ENCODE peak calls at places on chromosomes 11 and 22, in seven cellular contexts. L is HCT116, O is GM12878, Q is H1, H is K562, K is endothelial cell of umbilical vein, U is HepG2. B is an unnamed sample. For H3K9me3, the result is how much of the 10 kb centered on the place peaks cover.

GRCh38 chr11:118304227-118304808 is at the start of gene CD3E:
- DNase-seq in O (no peak), H (no peak), L (no peak), Q (no peak), U (no peak), K (no peak), B (no peak)

GRCh38 chr22:46286006-46286405 is 10.7 kb upstream of the GTSE1 start:
- DNase-seq in Q (no peak), U (no peak), H (no peak), O (no peak), L (no peak), K (no peak), B (no peak)

GRCh38 chr22:44622147-44622427 is 79.9 kb upstream of the PRR5 start:
- DNase-seq in H (peak), L (no peak), Q (no peak), K (no peak), O (no peak), U (no peak), B (no peak)

GRCh38 chr11:80462211-80462610 is 1021.4 kb upstream of the TENM4 start:
- DNase-seq in K (no peak), L (no peak), Q (no peak), H (no peak), U (no peak), O (no peak), B (no peak)

GRCh38 chr11:124225471-124225870 is 15.4 kb upstream of the OR8G1 start:
- DNase-seq in K (no peak), L (no peak), H (no peak), Q (no peak), U (no peak), O (no peak), B (no peak)

GRCh38 chr11:79482800-79483199 is 42.0 kb upstream of the TENM4 start:
- DNase-seq in U (no peak), O (peak), H (no peak), L (no peak), K (no peak), Q (no peak), B (no peak)

GRCh38 chr11:117849781-117850414 is 25.4 kb upstream of the FXYD2 start:
- DNase-seq in L (no peak), Q (no peak), H (no peak), O (no peak), U (no peak), K (no peak), B (no peak)

GRCh38 chr11:34266987-34267386 is 90.8 kb downstream of the ABTB2 start:
- DNase-seq in U (no peak), O (no peak), H (no peak), Q (no peak), L (no peak), K (no peak), B (no peak)

GRCh38 chr11:132639986-132640385 is 892.3 kb downstream of the OPCML start:
- DNase-seq in L (no peak), K (no peak), H (no peak), O (no peak), U (no peak), Q (no peak), B (no peak)

GRCh38 chr11:93704237-93704636 is 37.1 kb downstream of the TAF1D start:
- DNase-seq in K (no peak), Q (no peak), H (no peak), U (peak), O (no peak), L (no peak), B (no peak)

GRCh38 chr11:127994736-127995135 is 592.6 kb downstream of the ETS1 start:
- DNase-seq in L (no peak), K (no peak), Q (no peak), U (no peak), H (no peak), O (no peak), B (no peak)

GRCh38 chr22:46618667-46619066 is 1.5 kb upstream of the GRAMD4 start:
- DNase-seq in U (no peak), O (no peak), L (no peak), K (no peak), H (no peak), Q (no peak), B (no peak)

GRCh38 chr22:16586991-16587390 is 5.6 kb downstream of the CCT8L2 start:
- DNase-seq in Q (no peak), O (no peak), H (no peak), K (no peak), L (no peak), U (no peak), B (no peak)

GRCh38 chr11:75383246-75383645 is 16.1 kb upstream of the RPS3 start:
- DNase-seq in K (no peak), Q (no peak), U (no peak), L (no peak), H (no peak), O (no peak), B (no peak)

GRCh38 chr22:48894064-48894671 is 933.5 kb downstream of the BRD1 start:
- DNase-seq in H (peak), L (no peak), Q (no peak), U (no peak), O (no peak), K (no peak), B (no peak)

GRCh38 chr22:22945195-22945594 is 57.6 kb downstream of the IGLL5 start:
- DNase-seq in L (no peak), Q (no peak), H (no peak), K (no peak), O (no peak), U (no peak), B (no peak)

GRCh38 chr11:109320595-109320994 is 101.4 kb upstream of the C11orf87 start:
- DNase-seq in O (no peak), Q (no peak), H (no peak), K (peak), U (no peak), L (peak), B (no peak)

GRCh38 chr11:17786824-17787525 is 52.4 kb downstream of the KCNC1 start:
- DNase-seq in K (no peak), L (peak), H (no peak), O (no peak), U (no peak), Q (no peak), B (no peak)

GRCh38 chr22:46934746-46935491 is 172.5 kb downstream of the TBC1D22A start:
- DNase-seq in O (peak), L (peak), Q (no peak), U (peak), H (peak), K (peak), B (no peak)

DNA sequence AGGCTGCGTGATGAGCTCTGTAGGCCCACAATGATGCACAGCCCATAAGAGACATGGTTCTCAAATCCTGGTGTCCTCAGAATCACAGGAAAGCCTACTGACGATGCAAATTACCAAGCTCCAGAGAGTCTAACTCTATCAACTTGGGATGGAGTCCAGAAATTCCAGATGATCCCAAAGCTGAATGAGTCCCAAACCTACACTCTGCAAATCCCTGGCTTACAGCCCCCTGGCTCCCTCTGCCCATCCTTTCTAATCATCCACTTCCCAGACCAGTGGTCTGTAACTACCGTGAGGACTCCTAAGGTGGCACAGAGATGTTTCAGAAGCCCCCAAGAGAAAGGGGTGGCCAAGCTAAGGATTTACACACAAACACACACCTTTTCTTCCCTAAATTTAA is 13.5 kb downstream of the ARFGAP2 start:
- DNase-seq in L (no peak), Q (no peak), K (no peak), U (no peak), O (no peak), H (no peak), B (no peak)
- TF ChIP-seq POLR2AphosphoS5 in L (peak), Q (no peak), K (no peak), U (peak), O (no peak), H (peak), B (no peak)

DNA sequence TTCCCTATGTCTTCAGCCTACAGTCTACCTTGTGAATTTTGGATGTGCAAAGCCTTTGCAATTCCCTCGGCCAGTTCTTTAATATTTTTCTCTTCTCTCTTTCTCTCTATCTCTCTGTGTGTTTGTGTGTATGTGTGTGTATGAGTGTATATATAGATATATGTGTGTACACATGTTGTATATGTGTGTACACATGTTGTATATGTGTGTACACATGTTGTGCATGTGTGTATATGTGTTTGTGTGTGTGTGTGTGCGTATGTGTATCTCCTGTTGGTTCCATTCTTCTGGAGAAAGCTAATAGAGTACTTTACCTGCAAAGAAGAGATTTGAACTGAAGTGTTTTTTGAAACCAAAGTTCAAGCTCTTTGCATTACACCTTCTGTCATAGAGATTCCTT is 155.0 kb downstream of the LUZP2 start:
- DNase-seq in H (no peak), K (no peak), U (no peak), O (no peak), L (no peak), Q (no peak), B (no peak)
- H3K9me3 ChIP-seq in H (under half), K (under half), U (under half), O (under half), L (under half), Q (under half), B (under half)

GRCh38 chr22:19169947-19170318 is 8.6 kb downstream of the SLC25A1 start:
- DNase-seq in L (no peak), Q (no peak), K (no peak), O (no peak), U (no peak), H (no peak), B (no peak)

GRCh38 chr22:19168088-19168890 is 10.2 kb downstream of the SLC25A1 start:
- DNase-seq in H (peak), L (no peak), U (no peak), Q (no peak), O (no peak), K (no peak), B (no peak)

GRCh38 chr22:19167106-19167869 is 11.2 kb downstream of the SLC25A1 start:
- DNase-seq in H (no peak), K (no peak), L (no peak), U (no peak), Q (no peak), O (no peak), B (no peak)

GRCh38 chr22:19166421-19166820 is 12.1 kb downstream of the SLC25A1 start:
- DNase-seq in O (no peak), U (no peak), L (no peak), Q (no peak), K (no peak), H (no peak), B (no peak)

GRCh38 chr22:19169002-19169946 is 9.3 kb downstream of the SLC25A1 start:
- DNase-seq in H (peak), L (no peak), K (no peak), O (no peak), U (no peak), Q (no peak), B (no peak)
- TF ChIP-seq EZH2 in H (peak), L (no peak), K (peak), O (no peak), U (no peak), Q (peak), B (peak)

GRCh38 chr11:82996966-82997606 is 74.6 kb downstream of the RAB30 start:
- DNase-seq in K (peak), H (no peak), Q (no peak), L (no peak), O (peak), U (no peak), B (no peak)
- TF ChIP-seq POLR2AphosphoS5 in K (no peak), H (no peak), Q (no peak), L (no peak), O (peak), U (no peak), B (no peak)

B was measured in SK-N-MC.